ENCODE peak calls at places on chromosomes 16 and 17, in four cellular contexts. J is HepG2, U is GM12878, V is K562. P is an unnamed sample.

GRCh38 chr17:292531-293382 is 59.9 kb downstream of the RPH3AL start:
- DNase-seq in U (no peak), V (no peak), J (no peak), P (no peak)

GRCh38 chr17:28928061-28928460 is 23.3 kb downstream of the PHF12 start:
- DNase-seq in V (no peak), J (no peak), U (no peak), P (no peak)

GRCh38 chr17:45740553-45741330 is 43.4 kb upstream of the CRHR1 start:
- DNase-seq in V (peak), J (peak), U (no peak), P (peak)

GRCh38 chr16:8720080-8720966 is 45.9 kb downstream of the ABAT start:
- DNase-seq in U (no peak), V (no peak), J (peak), P (no peak)

GRCh38 chr17:29155966-29156338 is 24.2 kb downstream of the MYO18A start:
- DNase-seq in V (no peak), U (no peak), J (no peak), P (no peak)

GRCh38 chr17:9028632-9029570 is 7.6 kb downstream of the NTN1 start:
- DNase-seq in U (no peak), V (no peak), J (no peak), P (no peak)

GRCh38 chr16:23148166-23148512 is 1.1 kb downstream of the USP31 start:
- DNase-seq in V (no peak), J (no peak), U (no peak), P (no peak)

GRCh38 chr16:29777576-29778360 is at the start of gene ZG16:
- DNase-seq in V (no peak), U (no peak), J (no peak), P (no peak)

GRCh38 chr17:75271233-75271954 is 363 bp upstream of the MIF4GD start:
- DNase-seq in V (peak), U (no peak), J (peak), P (peak)

GRCh38 chr17:56771975-56772374 is 61.7 kb downstream of the C17orf67 start:
- DNase-seq in J (no peak), U (no peak), V (no peak), P (no peak)

GRCh38 chr17:43814714-43815113 is 18.2 kb downstream of the MPP3 start:
- DNase-seq in V (no peak), U (no peak), J (no peak), P (no peak)

GRCh38 chr16:50332599-50332998 is 36.2 kb downstream of the BRD7 start:
- DNase-seq in J (no peak), U (no peak), V (no peak), P (no peak)

GRCh38 chr17:77248216-77249054 is 107.7 kb downstream of the SEC14L1 start:
- DNase-seq in V (no peak), U (no peak), J (no peak), P (no peak)

GRCh38 chr17:34579017-34579946 is at the start of gene TMEM132E:
- DNase-seq in J (no peak), U (no peak), V (no peak), P (peak)

GRCh38 chr17:522912-523311 is 170.3 kb upstream of the RPH3AL start:
- DNase-seq in V (no peak), J (no peak), U (no peak), P (no peak)

GRCh38 chr17:67467500-67468481 is 90.7 kb downstream of the PITPNC1 start:
- DNase-seq in U (no peak), V (no peak), J (no peak), P (no peak)

GRCh38 chr16:66525396-66526180 is 24.3 kb downstream of the TK2 start:
- DNase-seq in V (no peak), J (no peak), U (no peak), P (no peak)

GRCh38 chr16:19757026-19757425 is 39.0 kb downstream of the IQCK start:
- DNase-seq in V (no peak), J (no peak), U (no peak), P (no peak)

GRCh38 chr17:83062818-83063671 is 16.4 kb upstream of the METRNL start:
- DNase-seq in J (no peak), V (no peak), U (no peak), P (no peak)

GRCh38 chr16:89193576-89194293 is 6.6 kb downstream of the SLC22A31 start:
- DNase-seq in U (no peak), V (no peak), J (no peak), P (no peak)

GRCh38 chr17:62919388-62919787 is 46.6 kb upstream of the TANC2 start:
- DNase-seq in U (no peak), V (peak), J (no peak), P (no peak)

GRCh38 chr16:27242398-27242797 is 26.2 kb downstream of the NSMCE1 start:
- DNase-seq in U (no peak), V (no peak), J (no peak), P (no peak)

GRCh38 chr17:67647482-67647881 is 70.3 kb upstream of the NOL11 start:
- DNase-seq in U (peak), V (no peak), J (no peak), P (no peak)

GRCh38 chr17:29127840-29128239 is 52.4 kb downstream of the MYO18A start:
- DNase-seq in J (no peak), U (no peak), V (no peak), P (no peak)

DNA sequence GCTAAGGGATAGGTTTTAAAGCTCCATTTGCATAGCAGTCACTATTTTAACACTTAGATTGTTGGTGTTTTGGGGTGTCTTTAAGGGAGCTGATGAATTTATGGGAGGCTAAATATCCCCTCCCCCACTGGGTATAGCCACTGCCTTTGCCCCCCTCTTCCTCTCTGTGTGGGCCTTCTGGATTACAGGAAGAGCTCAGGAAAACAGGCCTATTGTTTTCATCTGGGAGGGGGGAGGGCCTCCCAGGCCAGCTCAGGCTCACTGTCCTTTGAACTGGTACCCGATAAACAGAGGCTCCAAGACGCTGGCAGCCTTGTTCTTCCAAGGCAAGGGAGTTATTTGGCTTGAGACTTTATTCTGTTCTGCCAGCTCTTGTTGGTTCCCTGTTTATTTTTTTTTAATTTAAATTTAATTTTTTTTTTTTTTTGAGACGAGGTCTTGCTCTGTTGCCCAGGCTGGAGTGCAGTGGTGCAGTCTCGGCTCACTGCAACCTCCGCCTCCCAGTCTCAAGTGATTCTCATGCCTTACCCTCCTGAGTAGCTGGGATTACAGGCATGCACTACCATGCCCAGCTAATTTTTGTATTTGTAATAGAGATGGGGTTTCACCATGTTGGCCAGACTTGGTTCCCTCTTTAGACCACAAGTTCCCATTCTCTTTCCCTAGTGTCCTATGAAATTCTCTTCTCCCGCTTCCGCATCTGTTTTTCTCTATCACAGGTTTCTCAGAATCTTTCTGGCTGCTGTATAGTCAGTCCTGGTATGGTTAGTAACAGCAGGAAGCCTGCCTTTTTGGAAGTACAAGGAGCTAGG is 25.1 kb downstream of the MINK1 start:
- DNase-seq in J (peak), U (no peak), V (no peak), P (no peak)
- TF ChIP-seq CEBPB in J (no peak), U (no peak), V (no peak), P (no peak)

GRCh38 chr16:86193528-86194193 is 294.7 kb downstream of the IRF8 start:
- DNase-seq in V (no peak), J (no peak), U (no peak), P (no peak)
- TF ChIP-seq REST in V (no peak), J (no peak), U (no peak), P (no peak)

DNA sequence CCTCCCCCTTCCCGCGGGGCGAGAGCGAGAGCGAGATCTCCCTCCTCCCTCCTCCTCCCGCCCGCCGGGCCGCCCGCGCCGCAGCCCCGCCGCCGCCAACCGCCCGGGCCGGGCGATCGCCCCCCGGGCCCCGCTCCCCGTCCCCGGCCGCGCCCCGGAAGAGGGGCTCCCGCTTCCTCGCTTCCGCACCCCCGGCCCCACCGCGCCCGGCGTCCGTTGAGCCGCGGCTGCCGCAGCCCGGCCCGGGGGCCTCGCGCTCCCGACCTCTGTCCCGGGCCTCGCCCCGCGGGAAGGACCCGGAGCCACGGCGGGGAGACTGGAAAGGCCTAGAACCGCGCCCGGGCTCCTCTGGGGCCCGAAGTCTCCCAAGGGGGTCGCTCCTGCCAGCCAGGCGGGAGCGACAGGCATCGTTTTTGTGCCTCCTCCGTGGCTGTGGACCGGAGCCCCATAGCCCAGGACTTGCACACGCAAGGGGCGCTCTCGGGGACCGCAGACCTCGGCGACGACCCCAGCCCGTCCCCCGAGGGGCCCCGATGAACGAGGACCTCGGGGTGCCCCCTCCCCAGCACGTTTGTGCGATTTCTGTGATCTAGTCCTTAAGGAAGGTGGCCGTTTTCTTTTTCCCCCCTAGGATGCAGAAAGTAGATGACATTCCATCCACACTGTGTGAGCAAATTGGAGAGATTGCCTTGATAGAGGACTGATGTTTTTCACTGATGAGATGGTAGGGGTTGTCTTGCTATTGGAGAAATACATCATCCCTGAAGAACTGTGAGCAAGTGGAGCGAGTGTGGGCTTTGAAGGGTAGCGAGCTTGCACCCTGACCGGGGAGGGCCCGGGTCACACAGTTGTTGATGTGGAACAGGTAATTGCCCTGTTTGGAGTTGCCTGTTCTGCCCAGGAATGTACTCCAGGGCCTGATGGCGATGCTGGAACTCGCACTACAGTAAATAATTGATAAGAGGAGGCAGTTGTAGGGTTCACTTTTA is 610 bp downstream of the BANP start:
- DNase-seq in J (peak), U (no peak), V (no peak), P (no peak)
- TF ChIP-seq ESRRA in J (no peak), U (no peak), V (no peak), P (no peak)

DNA sequence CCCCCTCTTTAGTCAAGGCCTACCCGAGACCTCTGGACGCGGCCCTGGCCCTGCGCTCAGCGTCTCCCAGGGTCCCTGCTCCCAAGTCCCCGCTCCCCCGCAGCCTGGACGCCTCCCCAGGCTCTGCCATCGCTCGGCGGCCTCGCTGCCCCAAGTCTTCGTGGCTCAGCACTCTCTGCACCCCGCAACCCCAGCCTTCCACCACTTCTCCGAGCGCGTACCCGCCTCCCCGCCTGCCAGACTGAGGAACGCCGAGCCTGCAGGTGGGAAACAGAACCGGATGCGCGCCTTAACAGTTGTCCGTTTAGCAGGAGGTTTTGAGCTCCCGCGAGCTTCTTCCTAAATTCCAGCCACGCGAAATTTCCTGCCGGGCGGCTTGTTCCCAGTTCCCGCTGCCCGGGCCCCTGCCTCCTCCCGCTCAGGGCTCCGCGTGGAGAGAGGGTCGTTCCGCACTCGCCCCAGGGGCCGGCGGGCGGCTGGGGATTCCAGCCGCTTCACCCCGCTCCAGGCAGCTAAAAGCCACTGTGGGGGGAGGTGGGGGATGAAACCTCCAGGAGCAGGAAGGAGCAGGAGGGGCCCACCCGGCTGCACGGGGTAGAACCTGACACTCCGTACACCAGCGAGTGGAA is 87.7 kb downstream of the KCNJ12 start:
- DNase-seq in J (no peak), V (no peak), U (no peak), P (no peak)
- TF ChIP-seq CEBPB in J (no peak), V (no peak), U (no peak), P (no peak)

DNA sequence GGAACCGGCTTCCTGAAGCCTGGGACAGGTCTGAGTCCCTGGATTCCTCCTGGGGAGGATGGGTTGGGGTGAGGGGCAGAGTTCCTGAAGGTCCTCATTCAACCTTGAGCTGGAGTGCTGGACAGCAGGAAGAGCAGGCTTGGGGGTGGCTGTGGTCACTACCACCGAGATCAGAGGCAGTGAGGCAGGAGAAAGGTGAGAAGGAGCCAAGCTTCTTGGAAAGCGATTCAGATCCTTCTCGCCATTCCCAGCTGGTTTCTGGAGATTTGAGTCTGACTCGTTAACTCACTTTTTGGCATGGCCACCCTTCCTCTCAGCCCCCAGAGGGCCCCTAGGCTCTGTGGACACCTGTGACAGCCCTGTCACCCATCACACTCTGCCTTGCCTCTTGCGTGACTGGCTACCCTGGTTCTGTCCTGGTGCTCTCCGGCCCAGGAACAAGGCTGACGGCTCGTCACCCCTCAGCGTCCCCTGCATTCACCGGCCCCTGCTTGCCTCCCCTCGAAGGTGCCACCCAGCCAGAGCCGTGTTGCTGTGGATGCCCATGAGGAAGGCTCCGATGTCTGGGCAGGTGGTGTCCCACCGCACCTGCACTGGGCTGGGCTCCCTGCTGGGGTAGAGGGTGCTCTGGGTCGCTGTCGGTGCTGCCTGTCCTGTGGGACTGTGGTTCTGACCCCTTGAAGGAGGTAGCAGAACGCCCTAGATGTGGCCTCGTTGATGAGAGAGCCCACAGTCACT is 9.7 kb upstream of the TIMP2 start:
- DNase-seq in V (no peak), J (no peak), U (no peak), P (no peak)
- TF ChIP-seq REST in V (no peak), J (no peak), U (no peak), P (no peak)

GRCh38 chr16:67549240-67549639 is 13.1 kb upstream of the CTCF start:
- DNase-seq in J (no peak), U (no peak), V (no peak), P (no peak)

GRCh38 chr16:67551091-67551490 is 11.2 kb upstream of the CTCF start:
- DNase-seq in V (no peak), J (no peak), U (no peak), P (no peak)

GRCh38 chr16:67549936-67550335 is 12.4 kb upstream of the CTCF start:
- DNase-seq in J (no peak), V (no peak), U (no peak), P (no peak)

GRCh38 chr16:67551972-67552371 is 10.4 kb upstream of the CTCF start:
- DNase-seq in V (no peak), U (no peak), J (no peak), P (no peak)

GRCh38 chr16:67552476-67552875 is 9.8 kb upstream of the CTCF start:
- DNase-seq in J (no peak), V (no peak), U (no peak), P (no peak)
- TF ChIP-seq ESRRA in J (no peak), V (no peak), U (no peak), P (no peak)

DNA sequence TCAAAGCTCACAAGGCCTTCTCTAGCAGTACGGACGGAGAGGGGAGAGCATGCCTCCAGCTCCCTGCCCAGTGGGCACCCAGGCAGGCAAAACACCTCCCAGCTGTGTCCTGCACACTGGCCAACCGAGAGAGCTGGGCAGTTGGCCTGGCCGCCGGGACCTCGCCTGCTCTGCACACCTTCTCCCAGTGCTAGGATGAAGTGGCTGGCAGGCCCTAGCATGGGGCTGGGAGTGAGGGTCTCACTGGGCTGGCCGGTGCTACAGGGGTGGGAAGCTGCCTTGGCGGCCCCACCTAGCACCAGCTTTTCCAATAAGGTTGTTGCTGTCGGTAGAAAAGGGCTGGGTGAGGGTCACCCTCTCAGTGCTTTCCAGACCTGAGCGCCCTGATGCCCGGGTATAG is 60.2 kb downstream of the SDK2 start:
- DNase-seq in U (no peak), V (no peak), J (no peak), P (no peak)
- TF ChIP-seq CEBPB in U (no peak), V (no peak), J (no peak), P (no peak)